ENCODE peak calls at places on chromosome 13, in ten cellular contexts. D is mucosa of descending colon; A is CD8-positive, alpha-beta T cell; Y is left ventricle myocardium inferior; U is astrocyte of the spinal cord; E is activated T-cell treated with anti-CD3 and anti-CD28 coated beads for 1 hour; T is amniotic epithelial cell; L is NCI-H510A treated with DMSO at 0.1 percent for 48 hours; I is skeletal muscle cell; H is neural crest cell. F is an unnamed sample.

GRCh38 chr13:20702945-20703784 is at the start of gene IL17D:
- DNase-seq in D (peak; percentile 60), A (no peak), Y (no peak), U (peak; percentile 16), E (peak; percentile 14), T (no peak), L (no peak), I (no peak), H (peak; percentile 33), F (no peak)

GRCh38 chr13:30738946-30739528 is 3.7 kb downstream of the ALOX5AP start:
- DNase-seq in D (no peak), A (no peak), Y (no peak), U (no peak), E (no peak), T (no peak), L (no peak), I (no peak), H (no peak), F (no peak)

GRCh38 chr13:101868585-101869469 is 416.4 kb downstream of the ITGBL1 start:
- DNase-seq in D (no peak), A (no peak), Y (no peak), U (no peak), E (no peak), T (no peak), L (peak; percentile 67), I (no peak), H (no peak), F (no peak)

GRCh38 chr13:42412812-42413795 is 141.2 kb downstream of the AKAP11 start:
- DNase-seq in D (no peak), A (no peak), Y (no peak), U (peak; percentile 1), E (no peak), T (no peak), L (no peak), I (no peak), H (no peak), F (no peak)

GRCh38 chr13:49305824-49306425 is 58.2 kb downstream of the CDADC1 start:
- DNase-seq in D (no peak), A (no peak), Y (no peak), U (no peak), E (no peak), T (no peak), L (no peak), I (no peak), H (no peak), F (no peak)

GRCh38 chr13:114087430-114087829 is 45.0 kb downstream of the RASA3 start:
- DNase-seq in D (no peak), A (no peak), Y (no peak), U (no peak), E (no peak), T (no peak), L (no peak), I (no peak), H (no peak), F (no peak)

GRCh38 chr13:112069063-112069726 is 2.2 kb downstream of the SOX1 start:
- DNase-seq in D (no peak), A (no peak), Y (no peak), U (no peak), E (no peak), T (no peak), L (no peak), I (no peak), H (no peak), F (no peak)

GRCh38 chr13:45310341-45311138 is 30.4 kb downstream of the TPT1 start:
- DNase-seq in D (no peak), A (no peak), Y (no peak), U (no peak), E (no peak), T (no peak), L (no peak), I (no peak), H (no peak), F (no peak)

GRCh38 chr13:40127925-40128324 is 472.5 kb downstream of the COG6 start:
- DNase-seq in D (no peak), A (no peak), Y (no peak), U (no peak), E (no peak), T (no peak), L (no peak), I (no peak), H (no peak), F (no peak)

GRCh38 chr13:82933986-82934385 is 948.3 kb downstream of the SLITRK1 start:
- DNase-seq in D (no peak), A (no peak), Y (no peak), U (no peak), E (no peak), T (no peak), L (no peak), I (peak; percentile 35), H (no peak), F (no peak)

GRCh38 chr13:79679334-79679733 is 198.4 kb downstream of the NDFIP2 start:
- DNase-seq in D (no peak), A (peak; percentile 8), Y (peak; percentile 51), U (peak; percentile 77), E (no peak), T (peak; percentile 70), L (peak; percentile 17), I (peak; percentile 25), H (peak; percentile 71), F (peak; percentile 72)

GRCh38 chr13:102807699-102808098 is 8.8 kb downstream of the BIVM start:
- DNase-seq in D (no peak), A (no peak), Y (no peak), U (no peak), E (no peak), T (no peak), L (no peak), I (no peak), H (no peak), F (no peak)